ENCODE peak calls at places on chromosomes 7 and 10, in nine cellular contexts. R is coronary artery, H is OCI-LY7, I is left ventricle myocardium inferior, Y is upper lobe of right lung, S is PC-3, F is uterus, D is PC-9, Q is IMR-90. A is an unnamed sample.

GRCh38 chr7:128742206-128742605 is 3.0 kb downstream of the CALU start:
- DNase-seq in R (no peak), H (no peak), I (no peak), Y (no peak), S (peak), F (no peak), D (peak), Q (peak), A (no peak)

GRCh38 chr7:5523052-5523711 is 99.5 kb upstream of the TNRC18 start:
- DNase-seq in R (no peak), H (no peak), I (no peak), Y (no peak), S (peak), F (no peak), D (peak), Q (peak), A (no peak)

GRCh38 chr10:8113616-8114015 is 59.1 kb downstream of the GATA3 start:
- DNase-seq in R (no peak), H (no peak), I (no peak), Y (no peak), S (no peak), F (no peak), D (no peak), Q (no peak), A (no peak)

GRCh38 chr7:121003986-121004685 is 15.6 kb downstream of the CPED1 start:
- DNase-seq in R (no peak), H (no peak), I (peak), Y (no peak), S (no peak), F (peak), D (no peak), Q (no peak), A (no peak)

GRCh38 chr7:50681451-50682045 is 101.1 kb downstream of the GRB10 start:
- DNase-seq in R (no peak), H (no peak), I (no peak), Y (no peak), S (no peak), F (no peak), D (no peak), Q (no peak), A (no peak)

GRCh38 chr10:130161331-130161730 is 25.1 kb downstream of the GLRX3 start:
- DNase-seq in R (no peak), H (no peak), I (no peak), Y (no peak), S (no peak), F (no peak), D (no peak), Q (no peak), A (no peak)

GRCh38 chr10:64515975-64516699 is 994.9 kb downstream of the REEP3 start:
- DNase-seq in R (no peak), H (no peak), I (no peak), Y (no peak), S (peak), F (no peak), D (no peak), Q (no peak), A (no peak)

GRCh38 chr10:24255907-24256306 is 47.0 kb downstream of the KIAA1217 start:
- DNase-seq in R (no peak), H (no peak), I (peak), Y (no peak), S (peak), F (no peak), D (peak), Q (no peak), A (no peak)

GRCh38 chr10:55224007-55224781 is 423.2 kb upstream of the PCDH15 start:
- DNase-seq in R (no peak), H (no peak), I (no peak), Y (no peak), S (no peak), F (no peak), D (no peak), Q (no peak), A (no peak)

GRCh38 chr7:79091661-79092060 is 361.8 kb downstream of the MAGI2 start:
- DNase-seq in R (no peak), H (no peak), I (no peak), Y (no peak), S (peak), F (no peak), D (no peak), Q (peak), A (no peak)

GRCh38 chr7:158672975-158673374 is 31.6 kb downstream of the NCAPG2 start:
- DNase-seq in R (no peak), H (no peak), I (no peak), Y (no peak), S (peak), F (no peak), D (peak), Q (peak), A (no peak)

GRCh38 chr10:101060951-101061813 is 607 bp upstream of the KAZALD1 start:
- DNase-seq in R (peak), H (peak), I (peak), Y (peak), S (peak), F (peak), D (peak), Q (peak), A (peak)

GRCh38 chr7:91047636-91048035 is 216.6 kb upstream of the FZD1 start:
- DNase-seq in R (no peak), H (no peak), I (no peak), Y (no peak), S (no peak), F (no peak), D (no peak), Q (peak), A (no peak)

GRCh38 chr10:48522011-48522765 is 82.7 kb downstream of the ARHGAP22 start:
- DNase-seq in R (peak), H (no peak), I (no peak), Y (no peak), S (no peak), F (no peak), D (no peak), Q (no peak), A (no peak)

GRCh38 chr7:102300643-102301211 is 14.1 kb downstream of the SH2B2 start:
- DNase-seq in R (no peak), H (no peak), I (no peak), Y (no peak), S (no peak), F (no peak), D (no peak), Q (no peak), A (no peak)

GRCh38 chr10:108412323-108412722 is 1247.8 kb upstream of the SORCS1 start:
- DNase-seq in R (no peak), H (no peak), I (no peak), Y (no peak), S (no peak), F (no peak), D (no peak), Q (no peak), A (no peak)

GRCh38 chr7:116097365-116098009 is 66.9 kb upstream of the TFEC start:
- DNase-seq in R (no peak), H (no peak), I (no peak), Y (no peak), S (peak), F (no peak), D (peak), Q (peak), A (peak)

GRCh38 chr10:103231047-103231551 is 14.6 kb upstream of the RPEL1 start:
- DNase-seq in R (no peak), H (no peak), I (no peak), Y (no peak), S (peak), F (no peak), D (peak), Q (peak), A (peak)

GRCh38 chr10:3852147-3852904 is 67.3 kb upstream of the KLF6 start:
- DNase-seq in R (no peak), H (no peak), I (peak), Y (peak), S (peak), F (peak), D (peak), Q (peak), A (peak)

GRCh38 chr10:101230185-101230917 is 1.1 kb upstream of the LBX1 start:
- DNase-seq in R (no peak), H (no peak), I (no peak), Y (no peak), S (no peak), F (no peak), D (no peak), Q (no peak), A (no peak)

GRCh38 chr7:139370943-139371313 is 11.2 kb downstream of the LUC7L2 start:
- DNase-seq in R (no peak), H (no peak), I (no peak), Y (no peak), S (no peak), F (no peak), D (peak), Q (no peak), A (no peak)

GRCh38 chr10:68271104-68271882 is 39.4 kb upstream of the ATOH7 start:
- DNase-seq in R (no peak), H (no peak), I (no peak), Y (no peak), S (no peak), F (no peak), D (no peak), Q (peak), A (peak)

GRCh38 chr10:112365014-112365432 is 8.9 kb upstream of the ACSL5 start:
- DNase-seq in R (no peak), H (no peak), I (no peak), Y (no peak), S (no peak), F (no peak), D (no peak), Q (no peak), A (no peak)

GRCh38 chr10:69092959-69093850 is 5.3 kb downstream of the SRGN start:
- DNase-seq in R (no peak), H (peak), I (peak), Y (no peak), S (peak), F (peak), D (peak), Q (peak), A (peak)

GRCh38 chr7:134741901-134742635 is 37.4 kb upstream of the CALD1 start:
- DNase-seq in R (no peak), H (no peak), I (no peak), Y (no peak), S (no peak), F (peak), D (no peak), Q (peak), A (peak)

GRCh38 chr10:3091346-3091787 is 24.0 kb downstream of the PFKP start:
- DNase-seq in R (no peak), H (no peak), I (no peak), Y (peak), S (peak), F (no peak), D (peak), Q (peak), A (peak)

GRCh38 chr10:75632750-75633462 is 201.5 kb downstream of the LRMDA start:
- DNase-seq in R (no peak), H (no peak), I (peak), Y (no peak), S (no peak), F (peak), D (no peak), Q (no peak), A (no peak)

GRCh38 chr10:127756264-127756663 is 19.3 kb downstream of the FOXI2 start:
- DNase-seq in R (no peak), H (no peak), I (no peak), Y (no peak), S (no peak), F (no peak), D (no peak), Q (no peak), A (no peak)

GRCh38 chr7:23334482-23335056 is 35.4 kb downstream of the MALSU1 start:
- DNase-seq in R (no peak), H (no peak), I (no peak), Y (no peak), S (peak), F (peak), D (peak), Q (peak), A (peak)
- H3K4me3 ChIP-seq in R (no peak), H (no peak), I (no peak), Y (no peak), S (peak), F (no peak), D (no peak), Q (no peak), A (no peak)

GRCh38 chr7:143018931-143019330 is 8.0 kb downstream of the OR9A2 start:
- DNase-seq in R (no peak), H (no peak), I (no peak), Y (no peak), S (no peak), F (no peak), D (no peak), Q (no peak), A (no peak)

GRCh38 chr7:143015102-143015501 is 11.8 kb downstream of the OR9A2 start:
- DNase-seq in R (no peak), H (peak), I (no peak), Y (no peak), S (no peak), F (no peak), D (no peak), Q (no peak), A (no peak)

GRCh38 chr7:143013897-143014296 is 13.0 kb downstream of the OR9A2 start:
- DNase-seq in R (no peak), H (no peak), I (no peak), Y (no peak), S (peak), F (no peak), D (no peak), Q (peak), A (peak)

GRCh38 chr7:143015926-143016490 is 10.9 kb downstream of the OR9A2 start:
- DNase-seq in R (no peak), H (no peak), I (no peak), Y (no peak), S (no peak), F (no peak), D (no peak), Q (no peak), A (no peak)

DNA sequence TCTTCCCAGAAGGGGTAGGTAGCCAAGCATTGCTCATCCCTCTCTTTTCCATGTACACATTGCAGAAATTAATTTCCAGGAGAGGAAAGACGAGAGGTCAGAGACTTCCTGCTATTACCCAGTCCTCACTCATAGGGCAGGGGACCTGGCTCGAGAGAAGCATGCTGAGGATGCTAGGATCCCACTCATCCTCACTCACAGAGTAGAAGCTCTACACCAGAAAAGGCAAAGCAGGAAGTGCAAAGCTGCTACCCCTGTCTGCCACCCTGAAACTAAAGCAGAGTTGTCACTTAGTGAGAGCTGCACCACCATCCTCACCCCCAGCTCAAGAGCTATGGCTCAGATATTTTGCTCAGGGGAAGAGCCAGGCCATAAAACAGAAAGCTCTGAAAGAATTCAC is 9.9 kb downstream of the OR9A2 start:
- DNase-seq in R (no peak), H (peak), I (no peak), Y (no peak), S (no peak), F (no peak), D (no peak), Q (no peak), A (no peak)
- H3K27ac ChIP-seq in R (no peak), H (peak), I (no peak), Y (no peak), S (no peak), F (no peak), D (no peak), Q (no peak), A (no peak)

GRCh38 chr10:115982076-115982475 is 290.9 kb downstream of the GFRA1 start:
- DNase-seq in R (no peak), H (no peak), I (no peak), Y (no peak), S (no peak), F (no peak), D (no peak), Q (no peak), A (no peak)

GRCh38 chr10:115982526-115982925 is 290.5 kb downstream of the GFRA1 start:
- DNase-seq in R (no peak), H (no peak), I (no peak), Y (no peak), S (no peak), F (no peak), D (no peak), Q (no peak), A (no peak)

GRCh38 chr10:115979576-115979975 is 293.4 kb downstream of the GFRA1 start:
- DNase-seq in R (no peak), H (no peak), I (no peak), Y (no peak), S (no peak), F (no peak), D (no peak), Q (no peak), A (no peak)

GRCh38 chr10:115981056-115981455 is 291.9 kb downstream of the GFRA1 start:
- DNase-seq in R (no peak), H (no peak), I (no peak), Y (no peak), S (no peak), F (no peak), D (no peak), Q (no peak), A (no peak)

DNA sequence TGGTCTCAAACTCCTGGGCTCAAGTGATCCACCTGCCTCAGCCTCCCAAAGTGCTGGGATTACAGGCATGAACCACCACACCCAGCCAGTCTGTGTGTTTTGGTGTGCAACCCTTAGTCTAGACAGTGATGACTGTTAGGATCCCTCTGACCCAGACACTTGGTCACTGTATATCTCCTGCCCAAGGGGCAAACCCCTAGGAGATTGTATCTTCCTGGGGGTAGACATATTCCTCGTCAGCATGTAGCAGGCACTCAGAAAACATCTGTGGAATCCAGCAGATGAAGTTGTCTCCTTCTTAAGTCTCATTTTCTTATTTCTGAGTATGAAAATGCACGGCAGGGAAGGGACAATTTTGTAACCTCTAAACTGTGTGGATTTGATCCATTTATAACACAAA is 292.5 kb downstream of the GFRA1 start:
- DNase-seq in R (no peak), H (no peak), I (no peak), Y (no peak), S (no peak), F (no peak), D (no peak), Q (no peak), A (peak)
- H3K4me3 ChIP-seq in R (no peak), H (no peak), I (no peak), Y (peak), S (no peak), F (no peak), D (no peak), Q (no peak), A (no peak)

GRCh38 chr10:79166312-79166721 is 97.6 kb downstream of the ZMIZ1 start:
- DNase-seq in R (no peak), H (no peak), I (peak), Y (no peak), S (no peak), F (no peak), D (no peak), Q (no peak), A (no peak)

GRCh38 chr10:79168231-79168630 is 99.5 kb downstream of the ZMIZ1 start:
- DNase-seq in R (no peak), H (no peak), I (no peak), Y (no peak), S (no peak), F (no peak), D (no peak), Q (no peak), A (no peak)

GRCh38 chr10:79166741-79167140 is 98.0 kb downstream of the ZMIZ1 start:
- DNase-seq in R (no peak), H (no peak), I (peak), Y (no peak), S (no peak), F (no peak), D (no peak), Q (no peak), A (no peak)

GRCh38 chr10:79165068-79165467 is 96.3 kb downstream of the ZMIZ1 start:
- DNase-seq in R (no peak), H (no peak), I (no peak), Y (no peak), S (no peak), F (peak), D (no peak), Q (no peak), A (no peak)

GRCh38 chr10:79167537-79167936 is 98.8 kb downstream of the ZMIZ1 start:
- DNase-seq in R (no peak), H (no peak), I (no peak), Y (no peak), S (no peak), F (no peak), D (no peak), Q (no peak), A (no peak)
- H3K27ac ChIP-seq in R (no peak), H (no peak), I (peak), Y (no peak), S (no peak), F (peak), D (no peak), Q (no peak), A (no peak)

A was measured in brain microvascular endothelial cell.